ENCODE peak calls at places on chromosomes 6 and 20, in six cellular contexts. One of them, this sample, is unnamed.

GRCh38 chr6:136751478-136751956 is 40.8 kb downstream of the MAP3K5 start:
- DNase-seq in K562: no peak
- DNase-seq in GM12878: peak
- DNase-seq in HepG2: no peak
- DNase-seq in A549: no peak
- DNase-seq in endothelial cell of umbilical vein: no peak
- DNase-seq in this sample: peak

GRCh38 chr6:5085638-5086293 is 625 bp downstream of the PPP1R3G start:
- DNase-seq in A549: peak
- DNase-seq in GM12878: no peak
- DNase-seq in endothelial cell of umbilical vein: peak
- DNase-seq in HepG2: no peak
- DNase-seq in K562: no peak
- DNase-seq in this sample: peak

GRCh38 chr6:44735631-44735963 is 348.1 kb downstream of the CDC5L start:
- DNase-seq in GM12878: peak
- DNase-seq in K562: no peak
- DNase-seq in A549: no peak
- DNase-seq in HepG2: no peak
- DNase-seq in endothelial cell of umbilical vein: no peak
- DNase-seq in this sample: no peak

GRCh38 chr20:24490598-24490997 is 21.2 kb downstream of the SYNDIG1 start:
- DNase-seq in K562: no peak
- DNase-seq in HepG2: no peak
- DNase-seq in A549: no peak
- DNase-seq in endothelial cell of umbilical vein: no peak
- DNase-seq in GM12878: no peak
- DNase-seq in this sample: no peak

GRCh38 chr6:100267721-100268123 is 197.0 kb downstream of the SIM1 start:
- DNase-seq in GM12878: no peak
- DNase-seq in HepG2: no peak
- DNase-seq in A549: no peak
- DNase-seq in K562: no peak
- DNase-seq in endothelial cell of umbilical vein: peak
- DNase-seq in this sample: no peak

GRCh38 chr6:168039849-168040248 is 39.2 kb downstream of the FRMD1 start:
- DNase-seq in A549: no peak
- DNase-seq in HepG2: no peak
- DNase-seq in K562: no peak
- DNase-seq in GM12878: no peak
- DNase-seq in endothelial cell of umbilical vein: no peak
- DNase-seq in this sample: peak

GRCh38 chr6:135675026-135675425 is 176.5 kb upstream of the PDE7B start:
- DNase-seq in GM12878: no peak
- DNase-seq in endothelial cell of umbilical vein: no peak
- DNase-seq in A549: no peak
- DNase-seq in HepG2: no peak
- DNase-seq in K562: no peak
- DNase-seq in this sample: no peak

GRCh38 chr20:25538838-25539665 is 46.3 kb downstream of the NINL start:
- DNase-seq in A549: no peak
- DNase-seq in GM12878: no peak
- DNase-seq in HepG2: peak
- DNase-seq in endothelial cell of umbilical vein: no peak
- DNase-seq in K562: no peak
- DNase-seq in this sample: no peak

GRCh38 chr6:56786256-56786655 is 143.6 kb upstream of the DST start:
- DNase-seq in K562: no peak
- DNase-seq in A549: no peak
- DNase-seq in HepG2: no peak
- DNase-seq in GM12878: no peak
- DNase-seq in endothelial cell of umbilical vein: no peak
- DNase-seq in this sample: no peak

GRCh38 chr20:13900506-13900905 is 89.9 kb downstream of the SEL1L2 start:
- DNase-seq in endothelial cell of umbilical vein: no peak
- DNase-seq in K562: peak
- DNase-seq in HepG2: no peak
- DNase-seq in GM12878: no peak
- DNase-seq in A549: no peak
- DNase-seq in this sample: no peak

GRCh38 chr20:50694379-50695143 is 3.2 kb upstream of the RIPOR3 start:
- DNase-seq in endothelial cell of umbilical vein: no peak
- DNase-seq in GM12878: no peak
- DNase-seq in A549: no peak
- DNase-seq in K562: no peak
- DNase-seq in HepG2: peak
- DNase-seq in this sample: peak

GRCh38 chr20:50980851-50981713 is 22.5 kb downstream of the MOCS3 start:
- DNase-seq in GM12878: peak
- DNase-seq in endothelial cell of umbilical vein: peak
- DNase-seq in HepG2: peak
- DNase-seq in A549: peak
- DNase-seq in K562: peak
- DNase-seq in this sample: peak

GRCh38 chr20:41249371-41249770 is 68.2 kb downstream of the ZHX3 start:
- DNase-seq in K562: peak
- DNase-seq in GM12878: no peak
- DNase-seq in A549: peak
- DNase-seq in endothelial cell of umbilical vein: peak
- DNase-seq in HepG2: no peak
- DNase-seq in this sample: no peak

GRCh38 chr20:6590891-6591679 is 176.4 kb upstream of the BMP2 start:
- DNase-seq in HepG2: no peak
- DNase-seq in GM12878: no peak
- DNase-seq in K562: no peak
- DNase-seq in A549: no peak
- DNase-seq in endothelial cell of umbilical vein: peak
- DNase-seq in this sample: no peak

GRCh38 chr20:1178103-1178502 is 6.7 kb downstream of the TMEM74B start:
- DNase-seq in K562: no peak
- DNase-seq in GM12878: no peak
- DNase-seq in endothelial cell of umbilical vein: no peak
- DNase-seq in HepG2: no peak
- DNase-seq in A549: no peak
- DNase-seq in this sample: no peak

GRCh38 chr6:142377112-142377848 is 75.5 kb downstream of the ADGRG6 start:
- DNase-seq in GM12878: no peak
- DNase-seq in endothelial cell of umbilical vein: peak
- DNase-seq in A549: peak
- DNase-seq in K562: peak
- DNase-seq in HepG2: peak
- DNase-seq in this sample: no peak

GRCh38 chr6:107634147-107635057 is 144.5 kb downstream of the SOBP start:
- DNase-seq in A549: no peak
- DNase-seq in endothelial cell of umbilical vein: no peak
- DNase-seq in HepG2: no peak
- DNase-seq in K562: no peak
- DNase-seq in GM12878: no peak
- DNase-seq in this sample: no peak

GRCh38 chr6:165662041-165662491 is 975 bp downstream of the PDE10A start:
- DNase-seq in endothelial cell of umbilical vein: no peak
- DNase-seq in HepG2: no peak
- DNase-seq in A549: peak
- DNase-seq in GM12878: no peak
- DNase-seq in K562: no peak
- DNase-seq in this sample: no peak

GRCh38 chr20:50493881-50494253 is 16.3 kb upstream of the PTPN1 start:
- DNase-seq in A549: no peak
- DNase-seq in GM12878: no peak
- DNase-seq in HepG2: no peak
- DNase-seq in K562: no peak
- DNase-seq in endothelial cell of umbilical vein: no peak
- DNase-seq in this sample: no peak

GRCh38 chr6:62086047-62086446 is 200.0 kb downstream of the KHDRBS2 start:
- DNase-seq in A549: no peak
- DNase-seq in endothelial cell of umbilical vein: no peak
- DNase-seq in HepG2: no peak
- DNase-seq in K562: no peak
- DNase-seq in GM12878: no peak
- DNase-seq in this sample: no peak

GRCh38 chr6:148501178-148501590 is 158.5 kb downstream of the SASH1 start:
- DNase-seq in K562: no peak
- DNase-seq in HepG2: no peak
- DNase-seq in endothelial cell of umbilical vein: no peak
- DNase-seq in GM12878: no peak
- DNase-seq in A549: peak
- DNase-seq in this sample: no peak

GRCh38 chr20:42043921-42044320 is 425.7 kb upstream of the CHD6 start:
- DNase-seq in A549: no peak
- DNase-seq in GM12878: no peak
- DNase-seq in endothelial cell of umbilical vein: no peak
- DNase-seq in K562: no peak
- DNase-seq in HepG2: no peak
- DNase-seq in this sample: no peak

DNA sequence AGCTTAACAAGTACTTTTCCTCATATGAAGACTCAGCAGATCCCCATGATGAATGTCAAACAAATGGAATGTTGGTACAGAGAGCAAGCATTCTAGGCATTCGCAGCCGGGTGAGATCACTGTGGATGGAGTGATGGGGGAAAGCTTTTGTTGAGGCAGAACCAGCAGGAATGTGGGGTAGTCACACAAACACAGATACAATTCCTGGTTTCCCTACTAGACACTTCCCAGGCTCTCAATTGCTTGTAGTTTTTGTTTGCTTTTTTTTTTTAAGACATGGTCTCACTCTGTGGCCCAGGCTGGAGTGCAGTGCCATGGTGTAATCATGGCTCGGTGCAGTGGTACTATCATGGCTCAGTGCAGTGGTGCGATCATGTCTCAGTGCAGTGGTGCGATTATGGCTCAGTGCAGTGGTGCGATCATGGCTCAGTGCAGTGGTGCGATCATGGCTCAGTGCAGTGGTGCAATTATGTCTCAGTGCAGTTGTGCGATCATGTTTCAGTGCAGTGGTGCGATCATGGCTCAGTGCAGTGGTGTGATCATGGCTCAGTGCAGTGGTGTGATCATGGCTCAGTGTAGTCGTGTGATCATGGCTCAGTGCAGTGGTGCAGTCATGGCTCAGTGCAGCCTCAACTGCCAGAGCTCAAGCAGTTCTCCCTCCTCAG is 15.4 kb upstream of the IER3 start:
- DNase-seq in A549: peak
- DNase-seq in HepG2: peak
- DNase-seq in GM12878: no peak
- DNase-seq in endothelial cell of umbilical vein: peak
- DNase-seq in K562: no peak
- DNase-seq in this sample: no peak
- TF ChIP-seq MYC in A549: no peak
- TF ChIP-seq MYC in HepG2: no peak
- TF ChIP-seq MYC in GM12878: no peak
- TF ChIP-seq MYC in endothelial cell of umbilical vein: no peak
- TF ChIP-seq MYC in K562: no peak
- TF ChIP-seq MYC in this sample: no peak

GRCh38 chr20:37397076-37397953 is 51.4 kb downstream of the SRC start:
- DNase-seq in K562: peak
- DNase-seq in GM12878: no peak
- DNase-seq in HepG2: peak
- DNase-seq in endothelial cell of umbilical vein: no peak
- DNase-seq in A549: peak
- DNase-seq in this sample: peak
- TF ChIP-seq CTCF in K562: peak
- TF ChIP-seq CTCF in GM12878: peak
- TF ChIP-seq CTCF in HepG2: peak
- TF ChIP-seq CTCF in endothelial cell of umbilical vein: no peak
- TF ChIP-seq CTCF in A549: no peak
- TF ChIP-seq CTCF in this sample: no peak

GRCh38 chr6:149717255-149717587 is 680 bp downstream of the LATS1 start:
- DNase-seq in A549: no peak
- DNase-seq in K562: no peak
- DNase-seq in GM12878: no peak
- DNase-seq in HepG2: no peak
- DNase-seq in endothelial cell of umbilical vein: no peak
- DNase-seq in this sample: no peak

GRCh38 chr6:149714442-149714841 is 3.5 kb downstream of the LATS1 start:
- DNase-seq in HepG2: no peak
- DNase-seq in A549: no peak
- DNase-seq in K562: no peak
- DNase-seq in GM12878: no peak
- DNase-seq in endothelial cell of umbilical vein: no peak
- DNase-seq in this sample: no peak

GRCh38 chr6:149716584-149716983 is 1.3 kb downstream of the LATS1 start:
- DNase-seq in A549: no peak
- DNase-seq in endothelial cell of umbilical vein: peak
- DNase-seq in GM12878: no peak
- DNase-seq in HepG2: no peak
- DNase-seq in K562: no peak
- DNase-seq in this sample: peak

GRCh38 chr6:149716181-149716580 is 1.7 kb downstream of the LATS1 start:
- DNase-seq in GM12878: no peak
- DNase-seq in HepG2: no peak
- DNase-seq in A549: no peak
- DNase-seq in endothelial cell of umbilical vein: no peak
- DNase-seq in K562: no peak
- DNase-seq in this sample: no peak

DNA sequence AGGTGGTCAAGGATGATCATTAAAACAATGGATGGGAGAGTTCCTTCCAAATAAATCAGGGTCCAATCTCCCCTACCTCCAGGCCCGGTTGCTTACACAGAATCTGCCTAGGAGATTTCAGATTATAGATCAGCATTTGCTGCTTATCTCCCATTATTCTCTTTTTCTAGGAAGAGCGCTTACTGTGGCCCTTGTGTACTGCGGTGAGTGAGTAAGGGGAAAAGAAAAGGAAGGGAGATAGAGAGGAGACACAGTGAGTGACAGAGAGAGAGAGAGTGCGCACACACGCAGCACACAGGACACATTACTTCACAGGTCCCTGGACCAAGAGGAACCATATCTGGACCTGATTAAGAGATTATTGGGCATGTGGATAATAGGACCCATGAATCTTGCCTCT is 6.2 kb downstream of the LATS1 start:
- DNase-seq in GM12878: no peak
- DNase-seq in HepG2: no peak
- DNase-seq in endothelial cell of umbilical vein: no peak
- DNase-seq in A549: no peak
- DNase-seq in K562: peak
- DNase-seq in this sample: no peak
- H3K4me3 ChIP-seq in GM12878: no peak
- H3K4me3 ChIP-seq in HepG2: no peak
- H3K4me3 ChIP-seq in endothelial cell of umbilical vein: no peak
- H3K4me3 ChIP-seq in A549: no peak
- H3K4me3 ChIP-seq in K562: no peak
- H3K4me3 ChIP-seq in this sample: no peak

GRCh38 chr6:31179042-31179386 is 8.5 kb upstream of the POU5F1 start:
- DNase-seq in GM12878: no peak
- DNase-seq in HepG2: no peak
- DNase-seq in endothelial cell of umbilical vein: no peak
- DNase-seq in A549: no peak
- DNase-seq in K562: no peak
- DNase-seq in this sample: no peak

GRCh38 chr6:31180500-31180899 is 10.0 kb upstream of the POU5F1 start:
- DNase-seq in GM12878: no peak
- DNase-seq in A549: no peak
- DNase-seq in endothelial cell of umbilical vein: peak
- DNase-seq in K562: no peak
- DNase-seq in HepG2: no peak
- DNase-seq in this sample: no peak

GRCh38 chr6:31179896-31180295 is 9.4 kb upstream of the POU5F1 start:
- DNase-seq in endothelial cell of umbilical vein: no peak
- DNase-seq in HepG2: no peak
- DNase-seq in K562: no peak
- DNase-seq in GM12878: no peak
- DNase-seq in A549: no peak
- DNase-seq in this sample: no peak

GRCh38 chr6:31175961-31176360 is 5.5 kb upstream of the POU5F1 start:
- DNase-seq in endothelial cell of umbilical vein: no peak
- DNase-seq in A549: no peak
- DNase-seq in GM12878: no peak
- DNase-seq in HepG2: no peak
- DNase-seq in K562: peak
- DNase-seq in this sample: no peak

GRCh38 chr6:31178143-31179041 is 7.9 kb upstream of the POU5F1 start:
- DNase-seq in GM12878: no peak
- DNase-seq in endothelial cell of umbilical vein: peak
- DNase-seq in A549: no peak
- DNase-seq in K562: no peak
- DNase-seq in HepG2: no peak
- DNase-seq in this sample: no peak
- TF ChIP-seq MYC in GM12878: no peak
- TF ChIP-seq MYC in endothelial cell of umbilical vein: no peak
- TF ChIP-seq MYC in A549: no peak
- TF ChIP-seq MYC in K562: no peak
- TF ChIP-seq MYC in HepG2: no peak
- TF ChIP-seq MYC in this sample: no peak